ENCODE peak calls at places on chromosome 11, in ten cellular contexts. L is adrenal gland, A is hippocampal formation, W is kidney epithelial cell, T is RPMI7951, K is T-helper 2 cell, R is T follicular helper cell, M is ecto neural progenitor cell, H is ureter, E is posterior cingulate gyrus. Y is an unnamed sample.

GRCh38 chr11:110335358-110335757 is 38.9 kb upstream of the RDX start:
- DNase-seq in L (no peak), T (no peak), H (no peak), E (no peak), A (no peak), M (no peak), W (no peak), R (no peak), K (no peak), Y (no peak)

GRCh38 chr11:122756417-122756816 is 81.9 kb upstream of the CRTAM start:
- DNase-seq in L (peak), E (no peak), W (no peak), R (peak), T (peak), A (peak), M (no peak), K (peak), H (no peak), Y (no peak)

GRCh38 chr11:111770581-111771134 is 4.5 kb upstream of the PPP2R1B start:
- DNase-seq in A (no peak), T (no peak), W (no peak), M (no peak), H (no peak), E (no peak), K (no peak), R (no peak), L (no peak), Y (no peak)

GRCh38 chr11:78207532-78208256 is 19.0 kb downstream of the USP35 start:
- DNase-seq in W (no peak), E (no peak), H (no peak), A (no peak), T (no peak), M (no peak), L (no peak), K (no peak), R (no peak), Y (no peak)

GRCh38 chr11:28448186-28448585 is 340.0 kb downstream of the METTL15 start:
- DNase-seq in M (no peak), A (no peak), H (no peak), R (no peak), K (no peak), L (no peak), E (no peak), T (no peak), W (no peak), Y (no peak)

GRCh38 chr11:72349616-72350218 is 84.6 kb downstream of the CLPB start:
- DNase-seq in H (no peak), L (peak), A (no peak), K (no peak), R (no peak), M (no peak), E (no peak), T (no peak), W (no peak), Y (no peak)

GRCh38 chr11:12542186-12542935 is 131.9 kb upstream of the TEAD1 start:
- DNase-seq in K (no peak), R (no peak), H (no peak), E (no peak), L (no peak), W (no peak), A (no peak), M (no peak), T (no peak), Y (no peak)

GRCh38 chr11:129910360-129910759 is 15.0 kb upstream of the NFRKB start:
- DNase-seq in R (no peak), W (no peak), T (no peak), E (no peak), L (no peak), M (no peak), A (no peak), H (no peak), K (no peak), Y (no peak)

GRCh38 chr11:44857490-44857889 is 93.2 kb downstream of the TP53I11 start:
- DNase-seq in H (no peak), R (no peak), T (no peak), M (no peak), E (no peak), A (no peak), W (no peak), L (no peak), K (no peak), Y (no peak)

GRCh38 chr11:19253817-19254216 is 13.1 kb upstream of the E2F8 start:
- DNase-seq in T (no peak), H (no peak), M (no peak), R (no peak), K (no peak), W (no peak), L (no peak), E (no peak), A (no peak), Y (no peak)

GRCh38 chr11:128135451-128135850 is 451.9 kb downstream of the ETS1 start:
- DNase-seq in K (no peak), R (no peak), A (no peak), T (peak), H (no peak), L (no peak), E (no peak), M (no peak), W (no peak), Y (no peak)

GRCh38 chr11:34566209-34566551 is 52.6 kb upstream of the ELF5 start:
- DNase-seq in M (no peak), L (no peak), K (no peak), A (no peak), W (no peak), H (no peak), R (no peak), E (no peak), T (no peak), Y (no peak)

GRCh38 chr11:113647856-113648255 is 58.3 kb downstream of the TMPRSS5 start:
- DNase-seq in R (no peak), E (no peak), T (peak), H (no peak), K (no peak), W (no peak), L (no peak), A (no peak), M (no peak), Y (no peak)

GRCh38 chr11:32198053-32198452 is 107.2 kb downstream of the RCN1 start:
- DNase-seq in A (no peak), H (no peak), K (no peak), M (no peak), L (no peak), R (no peak), E (no peak), T (no peak), W (no peak), Y (no peak)

GRCh38 chr11:86288776-86289507 is 13.1 kb upstream of the HIKESHI start:
- DNase-seq in H (no peak), T (no peak), M (no peak), A (no peak), K (peak), E (no peak), W (no peak), R (no peak), L (no peak), Y (no peak)

GRCh38 chr11:128236506-128237498 is 350.6 kb downstream of the ETS1 start:
- DNase-seq in K (no peak), M (no peak), W (no peak), R (no peak), L (no peak), E (no peak), T (no peak), H (no peak), A (no peak), Y (no peak)

GRCh38 chr11:14422052-14422813 is 63.2 kb upstream of the RRAS2 start:
- DNase-seq in H (peak), W (peak), K (no peak), R (no peak), M (peak), T (peak), A (peak), L (peak), E (peak), Y (peak)

GRCh38 chr11:67277231-67277961 is 11.1 kb downstream of the GRK2 start:
- DNase-seq in E (no peak), R (peak), L (peak), W (no peak), K (peak), M (peak), T (peak), H (peak), A (no peak), Y (no peak)

GRCh38 chr11:126607776-126608625 is 252.5 kb downstream of the ST3GAL4 start:
- DNase-seq in H (no peak), W (no peak), E (no peak), K (no peak), L (no peak), R (no peak), M (peak), A (no peak), T (no peak), Y (no peak)

GRCh38 chr11:130945945-130946344 is 29.7 kb upstream of the SNX19 start:
- DNase-seq in R (no peak), H (no peak), A (peak), E (peak), M (no peak), L (peak), W (peak), K (no peak), T (peak), Y (no peak)

GRCh38 chr11:102730036-102730815 is 5.5 kb upstream of the MMP8 start:
- DNase-seq in A (no peak), E (no peak), R (no peak), T (peak), W (no peak), M (no peak), K (no peak), H (no peak), L (no peak), Y (no peak)

GRCh38 chr11:65035579-65035978 is 5.4 kb upstream of the SAC3D1 start:
- DNase-seq in K (no peak), A (no peak), R (no peak), H (no peak), L (no peak), E (no peak), W (no peak), T (no peak), M (no peak), Y (no peak)

GRCh38 chr11:47467372-47467771 is 18.4 kb upstream of the RAPSN start:
- DNase-seq in E (no peak), H (no peak), K (no peak), A (no peak), M (no peak), L (no peak), T (no peak), R (no peak), W (no peak), Y (no peak)

GRCh38 chr11:729492-730074 is 17.7 kb upstream of the TALDO1 start:
- DNase-seq in K (no peak), H (no peak), M (peak), E (peak), T (peak), W (no peak), A (peak), L (no peak), R (no peak), Y (no peak)

GRCh38 chr11:28900427-28900826 is 792.2 kb downstream of the METTL15 start:
- DNase-seq in A (no peak), K (no peak), M (no peak), L (no peak), H (no peak), T (no peak), R (no peak), E (no peak), W (no peak), Y (no peak)

GRCh38 chr11:73240190-73240781 is 22.2 kb downstream of the P2RY2 start:
- DNase-seq in K (no peak), H (no peak), R (no peak), E (no peak), L (peak), T (peak), A (no peak), M (no peak), W (no peak), Y (no peak)

GRCh38 chr11:48004456-48004855 is 24.1 kb downstream of the PTPRJ start:
- DNase-seq in H (no peak), E (no peak), T (no peak), A (no peak), M (no peak), W (no peak), K (peak), R (no peak), L (no peak), Y (no peak)

GRCh38 chr11:124080319-124081001 is 34.8 kb upstream of the VWA5A start:
- DNase-seq in A (no peak), E (no peak), K (no peak), W (peak), R (no peak), M (no peak), H (no peak), T (no peak), L (no peak), Y (no peak)

GRCh38 chr11:88410056-88410455 is 72.5 kb upstream of the CTSC start:
- DNase-seq in R (no peak), A (no peak), E (no peak), W (no peak), H (no peak), K (no peak), L (no peak), T (no peak), M (no peak), Y (no peak)

GRCh38 chr11:96021901-96022650 is 98.2 kb upstream of the MTMR2 start:
- DNase-seq in W (no peak), A (no peak), K (no peak), H (no peak), L (no peak), M (no peak), R (no peak), E (no peak), T (no peak), Y (no peak)

GRCh38 chr11:28083118-28083517 is 24.8 kb downstream of the KIF18A start:
- DNase-seq in K (no peak), H (no peak), E (no peak), T (no peak), W (no peak), L (no peak), A (no peak), M (no peak), R (no peak), Y (no peak)

GRCh38 chr11:10125522-10126133 is 168.4 kb downstream of the SBF2 start:
- DNase-seq in E (no peak), A (no peak), M (no peak), W (no peak), R (no peak), H (no peak), T (no peak), K (no peak), L (no peak), Y (no peak)

GRCh38 chr11:117562111-117562510 is 234.5 kb downstream of the CEP164 start:
- DNase-seq in H (no peak), T (no peak), W (no peak), A (no peak), L (no peak), K (no peak), R (no peak), M (no peak), E (no peak), Y (no peak)

GRCh38 chr11:102476812-102477211 is 24.2 kb upstream of the TMEM123 start:
- DNase-seq in H (peak), E (no peak), T (no peak), M (no peak), R (no peak), W (no peak), A (no peak), K (peak), L (no peak), Y (no peak)

GRCh38 chr11:108616549-108616948 is 23.0 kb upstream of the EXPH5 start:
- DNase-seq in H (no peak), A (no peak), E (no peak), W (peak), T (peak), R (no peak), M (no peak), L (no peak), K (no peak), Y (no peak)

GRCh38 chr11:1747753-1748466 is 2.5 kb downstream of the IFITM10 start:
- DNase-seq in R (no peak), K (no peak), M (no peak), E (peak), A (peak), T (no peak), H (peak), L (peak), W (no peak), Y (no peak)

GRCh38 chr11:66835762-66836405 is 7.4 kb upstream of the RCE1 start:
- DNase-seq in H (no peak), L (no peak), M (no peak), R (no peak), E (no peak), W (no peak), A (no peak), K (no peak), T (no peak), Y (no peak)

Y was measured in vagina.